ENCODE peak calls at places on chromosome 10, in four cellular contexts. K is thyroid gland, S is Peyer's patch, P is breast epithelium. Z is an unnamed sample.

GRCh38 chr10:22945934-22946673 is 18.3 kb downstream of the ARMC3 start:
- DNase-seq in K (no peak), S (no peak), P (no peak), Z (no peak)

GRCh38 chr10:124357583-124357930 is 61.2 kb downstream of the OAT start:
- DNase-seq in K (no peak), S (no peak), P (no peak), Z (no peak)

GRCh38 chr10:49632406-49633317 is 18.8 kb downstream of the CHAT start:
- DNase-seq in K (no peak), S (peak; percentile 32), P (peak; percentile 42), Z (no peak)

GRCh38 chr10:88926484-88927249 is 25.9 kb downstream of the ACTA2 start:
- DNase-seq in K (no peak), S (no peak), P (no peak), Z (no peak)

GRCh38 chr10:62735464-62736188 is 68.9 kb upstream of the ADO start:
- DNase-seq in K (no peak), S (no peak), P (no peak), Z (no peak)

GRCh38 chr10:102501201-102502028 is 1.1 kb downstream of the ACTR1A start:
- DNase-seq in K (no peak), S (no peak), P (no peak), Z (no peak)

GRCh38 chr10:58791137-58791536 is 278.5 kb downstream of the BICC1 start:
- DNase-seq in K (no peak), S (no peak), P (no peak), Z (no peak)

GRCh38 chr10:118332247-118332646 is 9.9 kb downstream of the FAM204A start:
- DNase-seq in K (no peak), S (no peak), P (no peak), Z (no peak)

GRCh38 chr10:68327889-68328786 is 3.7 kb upstream of the HNRNPH3 start:
- DNase-seq in K (no peak), S (no peak), P (no peak), Z (no peak)

GRCh38 chr10:86366033-86366901 is at the start of gene GRID1:
- DNase-seq in K (peak; percentile 64), S (peak; percentile 51), P (peak; percentile 49), Z (peak; percentile 67)

GRCh38 chr10:19788075-19788686 is 28.1 kb upstream of the PLXDC2 start:
- DNase-seq in K (peak; percentile 15), S (no peak), P (no peak), Z (no peak)

GRCh38 chr10:110437761-110438341 is 59.9 kb upstream of the DUSP5 start:
- DNase-seq in K (no peak), S (peak; percentile 35), P (peak; percentile 43), Z (no peak)

GRCh38 chr10:13816195-13816926 is 229.6 kb downstream of the PRPF18 start:
- DNase-seq in K (peak; percentile 38), S (no peak), P (peak; percentile 67), Z (no peak)

GRCh38 chr10:114189700-114190099 is 10.5 kb downstream of the TDRD1 start:
- DNase-seq in K (no peak), S (no peak), P (no peak), Z (no peak)

GRCh38 chr10:117509573-117509972 is 33.0 kb upstream of the EMX2 start:
- DNase-seq in K (no peak), S (no peak), P (no peak), Z (no peak)

GRCh38 chr10:25631471-25631870 is 302.6 kb upstream of the MYO3A start:
- DNase-seq in K (peak; percentile 54), S (no peak), P (no peak), Z (no peak)

GRCh38 chr10:18658301-18658991 is 785 bp upstream of the ARL5B start:
- DNase-seq in K (peak; percentile 11), S (peak; percentile 54), P (no peak), Z (no peak)

GRCh38 chr10:109899578-109900355 is 23.5 kb downstream of the XPNPEP1 start:
- DNase-seq in K (no peak), S (no peak), P (no peak), Z (no peak)

GRCh38 chr10:69068549-69068948 is 19.4 kb upstream of the SRGN start:
- DNase-seq in K (no peak), S (no peak), P (no peak), Z (no peak)

GRCh38 chr10:49518982-49519578 is 19.8 kb downstream of the ERCC6 start:
- DNase-seq in K (peak; percentile 5), S (no peak), P (no peak), Z (no peak)

GRCh38 chr10:104415526-104416165 is 62.0 kb downstream of the CFAP58 start:
- DNase-seq in K (no peak), S (no peak), P (no peak), Z (no peak)

GRCh38 chr10:75547391-75548298 is 116.2 kb downstream of the LRMDA start:
- DNase-seq in K (no peak), S (no peak), P (no peak), Z (no peak)

GRCh38 chr10:123144697-123145541 is 3.0 kb upstream of the HMX2 start:
- DNase-seq in K (no peak), S (no peak), P (no peak), Z (no peak)

GRCh38 chr10:97393034-97393573 is 8.0 kb downstream of the RRP12 start:
- DNase-seq in K (no peak), S (no peak), P (no peak), Z (no peak)

GRCh38 chr10:131129544-131129943 is 182.0 kb downstream of the TCERG1L start:
- DNase-seq in K (no peak), S (no peak), P (no peak), Z (no peak)

GRCh38 chr10:127997937-127998336 is 91.0 kb downstream of the PTPRE start:
- DNase-seq in K (no peak), S (no peak), P (no peak), Z (no peak)

GRCh38 chr10:47383254-47384147 is 592 bp downstream of the ZNF488 start:
- DNase-seq in K (no peak), S (no peak), P (no peak), Z (no peak)

GRCh38 chr10:58998924-58999713 is 177.3 kb upstream of the PHYHIPL start:
- DNase-seq in K (peak; percentile 49), S (no peak), P (peak; percentile 60), Z (no peak)

GRCh38 chr10:132787253-132788179 is 1.6 kb upstream of the NKX6-2 start:
- DNase-seq in K (no peak), S (no peak), P (no peak), Z (no peak)

GRCh38 chr10:17004801-17005380 is 124.7 kb downstream of the CUBN start:
- DNase-seq in K (no peak), S (no peak), P (no peak), Z (no peak)

GRCh38 chr10:102413806-102414561 is 4.6 kb downstream of the PSD start:
- DNase-seq in K (no peak), S (no peak), P (no peak), Z (no peak)

GRCh38 chr10:21329995-21330627 is 195.4 kb downstream of the SKIDA1 start:
- DNase-seq in K (peak; percentile 48), S (no peak), P (no peak), Z (no peak)

GRCh38 chr10:119281581-119282071 is 74.3 kb downstream of the GRK5 start:
- DNase-seq in K (peak; percentile 98), S (no peak), P (peak; percentile 75), Z (no peak)

GRCh38 chr10:21732067-21732772 is 198.2 kb downstream of the MLLT10 start:
- DNase-seq in K (peak; percentile 51), S (no peak), P (no peak), Z (peak; percentile 53)

GRCh38 chr10:124043310-124044142 is 49.9 kb downstream of the CHST15 start:
- DNase-seq in K (no peak), S (no peak), P (no peak), Z (no peak)

GRCh38 chr10:71685554-71686202 is 33.9 kb downstream of the C10orf105 start:
- DNase-seq in K (peak; percentile 45), S (no peak), P (no peak), Z (no peak)

GRCh38 chr10:30462513-30462912 is 28.5 kb downstream of the MAP3K8 start:
- DNase-seq in K (no peak), S (no peak), P (no peak), Z (no peak)

GRCh38 chr10:100744136-100744979 is 1.0 kb upstream of the PAX2 start:
- DNase-seq in K (no peak), S (no peak), P (no peak), Z (no peak)

GRCh38 chr10:114096864-114097263 is 53.2 kb downstream of the ADRB1 start:
- DNase-seq in K (no peak), S (no peak), P (no peak), Z (no peak)

GRCh38 chr10:6030940-6031339 is 31.2 kb downstream of the IL2RA start:
- DNase-seq in K (no peak), S (no peak), P (no peak), Z (no peak)
- TF ChIP-seq POLR2A in K (no peak), S (no peak), P (no peak), Z (no peak)

GRCh38 chr10:7787857-7788639 is at the start of the genes ATP5F1C and KIN:
- DNase-seq in K (peak; percentile 98), S (peak; percentile 97), P (peak; percentile 96), Z (peak; percentile 95)
- TF ChIP-seq POLR2A in K (peak; percentile 82), S (peak; percentile 91), P (peak; percentile 34), Z (peak; percentile 93)

GRCh38 chr10:36173364-36173763 is 531.3 kb upstream of the FZD8 start:
- DNase-seq in K (no peak), S (no peak), P (no peak), Z (no peak)
- TF ChIP-seq POLR2A in K (no peak), S (no peak), P (no peak), Z (no peak)

DNA sequence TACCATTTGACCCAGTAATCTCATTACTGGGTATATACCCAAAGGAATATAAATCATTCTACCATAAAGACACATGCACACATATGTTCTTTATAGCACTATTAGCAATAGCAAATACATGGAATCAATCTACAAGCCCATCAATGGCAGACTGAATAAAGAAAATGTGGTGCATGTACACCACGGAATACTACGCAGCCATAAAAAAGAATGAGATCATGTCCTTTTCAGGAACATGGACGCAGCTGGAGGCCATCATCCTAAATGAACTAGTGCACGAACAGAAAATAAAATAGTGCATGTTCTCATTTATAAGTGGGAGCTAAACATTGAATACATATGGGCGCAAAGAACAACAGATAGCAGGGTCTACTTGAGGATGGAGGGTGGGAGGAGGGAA is 26.6 kb downstream of the NRP1 start:
- DNase-seq in K (no peak), S (no peak), P (no peak), Z (no peak)
- TF ChIP-seq POLR2A in K (no peak), S (no peak), P (no peak), Z (no peak)

Z was measured in GM12891.